ENCODE peak calls at places on chromosomes 13 and 19, in seven cellular contexts. One of them, this sample, is unnamed.

GRCh38 chr13:38228322-38228721 is 121.3 kb upstream of the UFM1 start:
- DNase-seq in posterior cingulate gyrus: no peak
- DNase-seq in GOT3: no peak
- DNase-seq in heart right ventricle: no peak
- DNase-seq in hippocampal formation: no peak
- DNase-seq in KBM-7: no peak
- DNase-seq in hypothalamus: no peak
- DNase-seq in this sample: no peak

GRCh38 chr13:60267498-60268202 is 103.9 kb upstream of the DIAPH3 start:
- DNase-seq in posterior cingulate gyrus: no peak
- DNase-seq in GOT3: no peak
- DNase-seq in heart right ventricle: no peak
- DNase-seq in hippocampal formation: no peak
- DNase-seq in KBM-7: no peak
- DNase-seq in hypothalamus: no peak
- DNase-seq in this sample: no peak

GRCh38 chr13:27797228-27797624 is 4.9 kb downstream of the GSX1 start:
- DNase-seq in posterior cingulate gyrus: no peak
- DNase-seq in GOT3: no peak
- DNase-seq in heart right ventricle: no peak
- DNase-seq in hippocampal formation: no peak
- DNase-seq in KBM-7: no peak
- DNase-seq in hypothalamus: no peak
- DNase-seq in this sample: no peak

GRCh38 chr19:15154002-15154612 is 46.7 kb downstream of the NOTCH3 start:
- DNase-seq in posterior cingulate gyrus: no peak
- DNase-seq in GOT3: no peak
- DNase-seq in heart right ventricle: no peak
- DNase-seq in hippocampal formation: no peak
- DNase-seq in KBM-7: peak
- DNase-seq in hypothalamus: no peak
- DNase-seq in this sample: no peak

GRCh38 chr13:102680842-102681725 is 13.8 kb downstream of the METTL21C start:
- DNase-seq in posterior cingulate gyrus: no peak
- DNase-seq in GOT3: no peak
- DNase-seq in heart right ventricle: no peak
- DNase-seq in hippocampal formation: no peak
- DNase-seq in KBM-7: peak
- DNase-seq in hypothalamus: no peak
- DNase-seq in this sample: no peak

GRCh38 chr19:29376855-29377354 is 148.9 kb upstream of the VSTM2B start:
- DNase-seq in posterior cingulate gyrus: no peak
- DNase-seq in GOT3: no peak
- DNase-seq in heart right ventricle: no peak
- DNase-seq in hippocampal formation: no peak
- DNase-seq in KBM-7: no peak
- DNase-seq in hypothalamus: no peak
- DNase-seq in this sample: no peak

GRCh38 chr13:75255653-75256052 is 226.3 kb downstream of the TBC1D4 start:
- DNase-seq in posterior cingulate gyrus: no peak
- DNase-seq in GOT3: no peak
- DNase-seq in heart right ventricle: no peak
- DNase-seq in hippocampal formation: no peak
- DNase-seq in KBM-7: no peak
- DNase-seq in hypothalamus: no peak
- DNase-seq in this sample: no peak

GRCh38 chr19:14614099-14614412 is 31.2 kb downstream of the CLEC17A start:
- DNase-seq in posterior cingulate gyrus: no peak
- DNase-seq in GOT3: no peak
- DNase-seq in heart right ventricle: no peak
- DNase-seq in hippocampal formation: no peak
- DNase-seq in KBM-7: peak
- DNase-seq in hypothalamus: no peak
- DNase-seq in this sample: no peak

GRCh38 chr19:1725100-1726064 is 27.9 kb upstream of the ONECUT3 start:
- DNase-seq in posterior cingulate gyrus: peak
- DNase-seq in GOT3: no peak
- DNase-seq in heart right ventricle: peak
- DNase-seq in hippocampal formation: peak
- DNase-seq in KBM-7: peak
- DNase-seq in hypothalamus: peak
- DNase-seq in this sample: no peak

GRCh38 chr13:32737679-32738078 is 151.4 kb downstream of the PDS5B start:
- DNase-seq in posterior cingulate gyrus: no peak
- DNase-seq in GOT3: no peak
- DNase-seq in heart right ventricle: no peak
- DNase-seq in hippocampal formation: no peak
- DNase-seq in KBM-7: no peak
- DNase-seq in hypothalamus: no peak
- DNase-seq in this sample: no peak

GRCh38 chr19:55173717-55174409 is 6.2 kb downstream of the SYT5 start:
- DNase-seq in posterior cingulate gyrus: no peak
- DNase-seq in GOT3: peak
- DNase-seq in heart right ventricle: peak
- DNase-seq in hippocampal formation: no peak
- DNase-seq in KBM-7: no peak
- DNase-seq in hypothalamus: no peak
- DNase-seq in this sample: peak

GRCh38 chr13:79482271-79482970 is 1.5 kb downstream of the NDFIP2 start:
- DNase-seq in posterior cingulate gyrus: no peak
- DNase-seq in GOT3: no peak
- DNase-seq in heart right ventricle: no peak
- DNase-seq in hippocampal formation: no peak
- DNase-seq in KBM-7: no peak
- DNase-seq in hypothalamus: no peak
- DNase-seq in this sample: no peak

GRCh38 chr13:20351279-20352022 is 119.3 kb upstream of the GJB6 start:
- DNase-seq in posterior cingulate gyrus: no peak
- DNase-seq in GOT3: no peak
- DNase-seq in heart right ventricle: no peak
- DNase-seq in hippocampal formation: no peak
- DNase-seq in KBM-7: peak
- DNase-seq in hypothalamus: no peak
- DNase-seq in this sample: no peak

This sample was measured in uterus.